ENCODE peak calls at places on chromosome 19, in four cellular contexts. O is HepG2, K is H1, W is K562. D is an unnamed sample.

GRCh38 chr19:345320-345879 is 804 bp upstream of the MIER2 start:
- DNase-seq in K (no peak), O (no peak), W (no peak), D (no peak)

GRCh38 chr19:40445637-40445944 is 1.5 kb upstream of the SERTAD3 start:
- DNase-seq in W (no peak), O (no peak), K (no peak), D (no peak)

GRCh38 chr19:18961767-18962423 is 20.9 kb upstream of the HOMER3 start:
- DNase-seq in O (peak; percentile 83), K (peak; percentile 92), W (peak; percentile 58), D (no peak)

GRCh38 chr19:8575467-8575997 is 1.7 kb downstream of the MYO1F start:
- DNase-seq in K (no peak), O (no peak), W (no peak), D (no peak)

GRCh38 chr19:38135150-38135998 is 88.6 kb downstream of the DPF1 start:
- DNase-seq in O (no peak), W (no peak), K (no peak), D (no peak)

GRCh38 chr19:15159251-15159650 is 41.5 kb downstream of the NOTCH3 start:
- DNase-seq in K (no peak), W (no peak), O (no peak), D (no peak)

GRCh38 chr19:37779139-37780035 is at the start of gene ZNF573:
- DNase-seq in K (peak; percentile 86), W (peak; percentile 72), O (peak; percentile 88), D (peak; percentile 84)

GRCh38 chr19:16342002-16342715 is 17.5 kb downstream of the KLF2 start:
- DNase-seq in W (no peak), K (no peak), O (no peak), D (no peak)

GRCh38 chr19:7229735-7230134 is 64.5 kb downstream of the INSR start:
- DNase-seq in W (no peak), K (no peak), O (no peak), D (no peak)

GRCh38 chr19:55112781-55113569 is 4.5 kb downstream of the PPP1R12C start:
- DNase-seq in W (peak; percentile 37), O (no peak), K (no peak), D (no peak)

GRCh38 chr19:9621156-9622037 is at the start of gene ZNF561:
- DNase-seq in O (peak; percentile 86), W (peak; percentile 92), K (peak; percentile 88), D (peak; percentile 81)

GRCh38 chr19:310141-310651 is 19.0 kb upstream of the PLPP2 start:
- DNase-seq in O (no peak), K (no peak), W (no peak), D (no peak)

GRCh38 chr19:3250675-3251074 is 26.2 kb downstream of the CELF5 start:
- DNase-seq in W (peak; percentile 71), O (peak; percentile 13), K (peak; percentile 64), D (peak; percentile 42)

GRCh38 chr19:33297401-33298145 is 4.8 kb downstream of the CEBPA start:
- DNase-seq in O (no peak), K (no peak), W (no peak), D (no peak)

GRCh38 chr19:34274827-34275625 is 20.7 kb downstream of the GARRE1 start:
- DNase-seq in K (no peak), W (no peak), O (peak; percentile 85), D (no peak)

GRCh38 chr19:8973501-8974091 is 36.6 kb downstream of the MUC16 start:
- DNase-seq in O (no peak), K (no peak), W (peak; percentile 32), D (no peak)

GRCh38 chr19:44879309-44880065 is 11.6 kb upstream of the TOMM40 start:
- DNase-seq in W (no peak), O (no peak), K (no peak), D (no peak)

GRCh38 chr19:23420824-23421223 is 25.6 kb upstream of the ZNF91 start:
- DNase-seq in K (no peak), W (no peak), O (no peak), D (no peak)

GRCh38 chr19:10516671-10517286 is 468 bp downstream of the S1PR5 start:
- DNase-seq in K (no peak), O (no peak), W (no peak), D (no peak)

GRCh38 chr19:47776568-47776967 is 1.9 kb upstream of the SELENOW start:
- DNase-seq in W (no peak), K (no peak), O (peak; percentile 77), D (no peak)

GRCh38 chr19:48934837-48935236 is 1.3 kb downstream of the DHDH start:
- DNase-seq in O (peak; percentile 29), K (peak; percentile 57), W (no peak), D (no peak)

GRCh38 chr19:18875726-18876125 is 20.2 kb downstream of the CERS1 start:
- DNase-seq in O (no peak), W (no peak), K (no peak), D (no peak)

GRCh38 chr19:56639217-56639616 is 3.7 kb upstream of the SMIM17 start:
- DNase-seq in O (no peak), W (peak; percentile 18), K (no peak), D (no peak)

GRCh38 chr19:56837892-56838679 is 2.4 kb downstream of the PEG3 start:
- DNase-seq in O (peak; percentile 67), W (no peak), K (no peak), D (no peak)

GRCh38 chr19:30649934-30650614 is 277.9 kb downstream of the ZNF536 start:
- DNase-seq in W (peak; percentile 45), K (peak; percentile 54), O (peak; percentile 57), D (peak; percentile 46)

GRCh38 chr19:3692141-3693029 is 7.9 kb downstream of the PIP5K1C start:
- DNase-seq in W (peak; percentile 64), O (no peak), K (peak; percentile 84), D (no peak)

GRCh38 chr19:51602189-51602854 is 27.9 kb downstream of the SIGLEC5 start:
- DNase-seq in O (no peak), K (no peak), W (no peak), D (no peak)

GRCh38 chr19:2627319-2627829 is 75.1 kb downstream of the GNG7 start:
- DNase-seq in W (no peak), K (no peak), O (peak; percentile 68), D (peak; percentile 92)

GRCh38 chr19:17393914-17394313 is at the start of gene CCDC194:
- DNase-seq in W (no peak), K (no peak), O (no peak), D (no peak)

GRCh38 chr19:56174550-56174949 is 1.3 kb upstream of the GALP start:
- DNase-seq in K (no peak), W (no peak), O (no peak), D (no peak)

GRCh38 chr19:55656552-55656951 is 1.7 kb downstream of the U2AF2 start:
- DNase-seq in K (no peak), O (no peak), W (no peak), D (no peak)

GRCh38 chr19:489418-490196 is 6.7 kb upstream of the MADCAM1 start:
- DNase-seq in O (peak; percentile 45), K (peak; percentile 73), W (no peak), D (no peak)

GRCh38 chr19:31613683-31614219 is 264.5 kb upstream of the TSHZ3 start:
- DNase-seq in O (no peak), K (no peak), W (no peak), D (no peak)

GRCh38 chr19:17641846-17642245 is 46.3 kb downstream of the UNC13A start:
- DNase-seq in O (no peak), K (no peak), W (no peak), D (no peak)

GRCh38 chr19:7697721-7698287 is 4.1 kb downstream of the FCER2 start:
- DNase-seq in K (no peak), W (no peak), O (no peak), D (no peak)

DNA sequence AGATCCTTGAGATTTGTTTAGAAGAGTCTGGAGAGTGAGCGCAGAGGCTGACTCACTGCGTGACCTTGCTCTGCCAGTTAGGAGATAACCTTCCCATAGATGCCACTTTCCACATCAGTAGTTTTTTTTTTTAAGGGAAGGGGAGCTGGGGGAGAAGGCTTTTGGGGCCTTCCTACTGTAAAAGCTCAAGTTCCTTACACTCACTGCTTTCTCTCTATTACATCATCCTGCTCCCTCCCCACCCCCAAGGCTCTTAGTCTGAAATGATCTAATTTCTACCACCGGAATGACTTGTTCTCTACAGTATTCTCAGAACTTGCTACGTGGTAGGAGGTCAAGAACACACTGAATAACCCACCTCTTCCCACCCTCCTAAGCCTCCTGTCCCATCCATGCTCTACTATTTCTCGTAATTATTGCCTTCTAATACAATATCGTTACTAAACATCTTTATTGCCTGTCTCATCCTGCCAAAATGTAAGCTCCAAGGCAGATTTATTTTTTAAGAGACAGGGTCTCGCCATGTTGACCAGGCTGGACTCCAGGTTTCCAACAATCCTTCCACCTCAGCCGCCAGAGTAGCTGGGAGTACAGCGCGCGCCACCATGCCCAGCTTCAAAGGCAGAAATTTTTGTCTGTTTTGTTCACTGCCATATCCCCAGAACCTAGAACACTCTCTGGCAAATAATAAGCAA is 1.2 kb downstream of the LONP1 start:
- DNase-seq in W (peak; percentile 41), O (peak; percentile 27), K (no peak), D (peak; percentile 50)
- TF ChIP-seq ZNF274 in W (no peak), O (no peak), K (no peak), D (no peak)

GRCh38 chr19:46486358-46486757 is 9.3 kb downstream of the PNMA8B start:
- DNase-seq in W (no peak), K (no peak), O (no peak), D (no peak)

GRCh38 chr19:46480409-46480808 is 9.0 kb upstream of the PNMA8A start:
- DNase-seq in W (no peak), K (no peak), O (no peak), D (no peak)

GRCh38 chr19:46481187-46481586 is 9.8 kb upstream of the PNMA8A start:
- DNase-seq in O (no peak), K (no peak), W (no peak), D (no peak)

GRCh38 chr19:46481947-46482346 is 10.6 kb upstream of the PNMA8A start:
- DNase-seq in W (no peak), K (no peak), O (no peak), D (no peak)

DNA sequence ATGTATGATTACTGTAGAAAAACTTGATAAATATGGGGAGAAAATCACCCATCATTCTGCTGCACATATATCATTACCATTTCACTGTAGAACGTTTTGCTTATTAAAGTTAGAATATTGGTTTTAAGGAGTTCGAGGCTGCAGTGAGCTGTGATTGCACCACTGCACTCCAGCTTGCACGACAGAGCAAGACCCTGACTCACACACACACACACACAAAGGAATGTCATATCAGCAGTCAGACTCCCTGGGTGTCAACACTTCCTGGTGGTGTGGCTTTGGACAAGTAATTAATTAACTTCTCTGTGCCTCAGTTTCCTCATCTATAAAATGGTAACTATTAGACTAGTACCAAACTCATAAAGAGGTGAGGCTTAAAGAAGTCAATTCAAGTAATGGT is 11.3 kb upstream of the PNMA8A start:
- DNase-seq in W (no peak), K (no peak), O (no peak), D (no peak)
- H3K27me3 ChIP-seq in W (peaks cover 21% of the 10 kb centered on the region), K (peaks cover 12% of the 10 kb centered on the region), O (no peaks in the 10 kb centered on the region), D (no peaks in the 10 kb centered on the region)

GRCh38 chr19:1503089-1503924 is 9.5 kb downstream of the ADAMTSL5 start:
- DNase-seq in O (no peak), W (peak; percentile 83), K (peak; percentile 93), D (no peak)
- H3K9ac ChIP-seq in O (peak overlapping the region; percentile 43), W (peak overlapping the region; percentile 93), K (no peak overlapping the region), D (peak overlapping the region; percentile 53)

GRCh38 chr19:13843104-13843921 is 33.6 kb upstream of the NANOS3 start:
- DNase-seq in K (peak; percentile 68), O (no peak), W (no peak), D (no peak)

GRCh38 chr19:13846533-13847032 is 30.4 kb upstream of the NANOS3 start:
- DNase-seq in W (peak; percentile 78), O (peak; percentile 95), K (peak; percentile 83), D (peak; percentile 90)

GRCh38 chr19:13842294-13843103 is 34.4 kb upstream of the NANOS3 start:
- DNase-seq in W (peak; percentile 77), O (no peak), K (no peak), D (no peak)

GRCh38 chr19:13841339-13842293 is 35.3 kb upstream of the NANOS3 start:
- DNase-seq in W (no peak), O (no peak), K (no peak), D (no peak)

GRCh38 chr19:13844130-13844631 is 32.8 kb upstream of the NANOS3 start:
- DNase-seq in O (no peak), W (no peak), K (peak; percentile 53), D (no peak)
- TF ChIP-seq ZNF274 in O (no peak), W (no peak), K (no peak), D (no peak)

D was measured in HCT116.